ENCODE peak calls at places on chromosomes 2 and 18, in four cellular contexts. L is cardiac muscle cell; E is CD8-positive, alpha-beta T cell; Y is heart left ventricle. J is an unnamed sample.

GRCh38 chr18:62788891-62789290 is 73.5 kb downstream of the PHLPP1 start:
- DNase-seq in L (no peak), E (no peak), Y (no peak), J (no peak)

GRCh38 chr2:102245266-102246151 is 58.7 kb downstream of the IL1RL2 start:
- DNase-seq in E (no peak), L (no peak), Y (peak; percentile 55), J (peak; percentile 70)

GRCh38 chr2:85324639-85325465 is 2.9 kb downstream of the TGOLN2 start:
- DNase-seq in L (no peak), E (no peak), Y (no peak), J (no peak)

GRCh38 chr2:239934571-239935171 is 90.5 kb downstream of the NDUFA10 start:
- DNase-seq in E (peak; percentile 37), Y (peak; percentile 69), L (no peak), J (peak; percentile 89)

GRCh38 chr2:101802329-101802728 is 104.8 kb downstream of the MAP4K4 start:
- DNase-seq in Y (no peak), E (no peak), L (no peak), J (no peak)

GRCh38 chr2:196370386-196370785 is 199.0 kb upstream of the STK17B start:
- DNase-seq in L (no peak), E (no peak), Y (no peak), J (no peak)

GRCh38 chr2:1516798-1517060 is 103.5 kb downstream of the TPO start:
- DNase-seq in L (no peak), E (no peak), Y (no peak), J (peak; percentile 26)

GRCh38 chr2:75559633-75560021 is 1.1 kb downstream of the EVA1A start:
- DNase-seq in Y (no peak), L (no peak), E (no peak), J (no peak)

GRCh38 chr18:6219116-6219717 is 195.5 kb downstream of the L3MBTL4 start:
- DNase-seq in L (peak; percentile 74), E (no peak), Y (no peak), J (peak; percentile 58)

GRCh38 chr2:20496069-20496468 is 49.2 kb downstream of the RHOB start:
- DNase-seq in L (no peak), E (no peak), Y (peak; percentile 15), J (no peak)

GRCh38 chr2:104378853-104379374 is 475.0 kb upstream of the POU3F3 start:
- DNase-seq in Y (no peak), E (no peak), L (peak; percentile 45), J (peak; percentile 47)

GRCh38 chr2:197498937-197499593 is 575 bp downstream of the HSPD1 start:
- DNase-seq in L (peak; percentile 84), E (peak; percentile 43), Y (peak; percentile 77), J (peak; percentile 71)

GRCh38 chr2:196592912-196593881 is 46.3 kb upstream of the CCDC150 start:
- DNase-seq in L (peak; percentile 86), E (no peak), Y (peak; percentile 76), J (peak; percentile 83)

GRCh38 chr2:238370482-238371372 is 50.4 kb downstream of the TRAF3IP1 start:
- DNase-seq in L (peak; percentile 50), E (peak; percentile 30), Y (peak; percentile 72), J (peak; percentile 75)

GRCh38 chr2:102032368-102033027 is 40.7 kb downstream of the IL1R2 start:
- DNase-seq in L (no peak), Y (no peak), E (no peak), J (no peak)

GRCh38 chr2:190646780-190647626 is 1.9 kb upstream of the NAB1 start:
- DNase-seq in Y (no peak), L (no peak), E (no peak), J (no peak)
- H3K4me3 ChIP-seq in Y (peak overlapping the region; percentile 81), L (no peak overlapping the region), E (no peak overlapping the region), J (no peak overlapping the region)

DNA sequence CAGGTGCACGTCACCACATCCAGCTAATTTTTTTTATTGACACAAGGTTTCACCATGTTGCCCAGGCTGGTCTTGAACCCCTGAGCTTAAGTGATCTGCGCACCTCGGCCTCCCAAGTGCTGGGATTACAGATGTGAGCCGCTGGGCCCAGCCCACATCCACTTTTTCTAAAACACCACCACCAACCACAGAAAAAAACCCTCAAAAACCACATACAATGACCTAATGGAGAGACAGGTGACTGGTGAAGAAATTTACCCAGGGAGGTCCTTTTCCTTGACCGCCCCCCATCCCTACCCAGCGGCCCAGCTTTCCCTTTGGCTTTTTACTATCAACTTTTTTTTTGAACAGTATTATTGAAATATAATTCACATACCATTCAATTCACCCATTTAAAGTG is 47.9 kb downstream of the CACNB4 start:
- DNase-seq in L (no peak), Y (no peak), E (no peak), J (no peak)
- H3K36me3 ChIP-seq in L (no peaks in the 10 kb centered on the region), Y (no peaks in the 10 kb centered on the region), E (no peaks in the 10 kb centered on the region), J (no peaks in the 10 kb centered on the region)

GRCh38 chr2:172431428-172431827 is 4.0 kb downstream of the ITGA6 start:
- DNase-seq in L (no peak), Y (peak; percentile 62), E (no peak), J (no peak)

GRCh38 chr2:172430671-172431070 is 3.3 kb downstream of the ITGA6 start:
- DNase-seq in L (no peak), E (no peak), Y (no peak), J (no peak)

GRCh38 chr2:172428841-172429173 is 1.4 kb downstream of the ITGA6 start:
- DNase-seq in E (no peak), Y (no peak), L (peak; percentile 40), J (no peak)

GRCh38 chr2:172429351-172429968 is 2.1 kb downstream of the ITGA6 start:
- DNase-seq in L (no peak), Y (no peak), E (no peak), J (no peak)

DNA sequence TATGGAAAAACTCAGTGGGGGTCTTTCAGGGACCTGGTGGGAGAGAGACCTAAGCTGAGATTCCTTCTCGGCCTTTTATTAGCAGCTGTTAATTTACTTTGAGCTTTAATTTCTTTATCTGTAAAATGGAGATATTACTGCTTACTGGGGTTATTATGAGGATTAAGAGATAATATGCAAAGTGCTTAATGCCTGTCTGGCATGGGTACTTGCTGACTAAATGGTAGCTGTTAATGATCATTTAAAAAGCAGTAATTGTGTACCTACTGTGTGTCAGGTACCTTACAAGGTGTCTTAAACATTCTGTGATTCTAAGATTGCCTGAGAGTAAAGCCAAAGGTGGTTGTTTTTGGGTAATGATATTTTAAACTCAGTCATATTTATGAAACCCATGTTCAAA is 2.6 kb downstream of the ITGA6 start:
- DNase-seq in L (no peak), E (no peak), Y (no peak), J (no peak)
- H3K4me3 ChIP-seq in L (no peak overlapping the region), E (peak overlapping the region; percentile 71), Y (peak overlapping the region; percentile 92), J (no peak overlapping the region)

DNA sequence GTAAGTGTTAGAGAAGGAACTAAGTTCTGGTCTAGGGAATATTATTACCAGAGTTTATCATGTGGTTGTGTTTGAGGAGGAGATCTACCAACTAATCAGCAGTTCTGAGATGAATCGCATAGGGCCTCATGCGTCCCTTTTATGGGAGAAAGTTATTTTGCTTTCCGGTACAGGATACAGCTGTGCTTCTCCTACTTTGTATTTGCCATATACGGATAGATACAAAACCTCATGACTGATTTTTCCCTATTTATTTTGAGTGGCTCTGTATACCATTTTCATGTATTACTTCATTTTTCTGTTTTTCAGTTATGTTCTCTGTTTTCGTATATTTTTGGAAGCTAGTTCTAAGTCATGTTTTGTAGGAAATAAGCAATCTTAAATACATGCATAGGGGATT is 66.8 kb downstream of the ACSL3 start:
- DNase-seq in L (no peak), Y (no peak), E (no peak), J (no peak)
- H3K36me3 ChIP-seq in L (peaks cover 76% of the 10 kb centered on the region), Y (peaks cover 72% of the 10 kb centered on the region), E (peaks cover 26% of the 10 kb centered on the region), J (peaks cover 14% of the 10 kb centered on the region)

GRCh38 chr2:204313256-204313655 is 232.0 kb upstream of the PARD3B start:
- DNase-seq in Y (no peak), E (no peak), L (no peak), J (peak; percentile 64)

GRCh38 chr2:204317640-204318039 is 227.6 kb upstream of the PARD3B start:
- DNase-seq in Y (no peak), L (no peak), E (no peak), J (no peak)

GRCh38 chr2:204321027-204321800 is 224.1 kb upstream of the PARD3B start:
- DNase-seq in E (no peak), L (no peak), Y (no peak), J (no peak)

DNA sequence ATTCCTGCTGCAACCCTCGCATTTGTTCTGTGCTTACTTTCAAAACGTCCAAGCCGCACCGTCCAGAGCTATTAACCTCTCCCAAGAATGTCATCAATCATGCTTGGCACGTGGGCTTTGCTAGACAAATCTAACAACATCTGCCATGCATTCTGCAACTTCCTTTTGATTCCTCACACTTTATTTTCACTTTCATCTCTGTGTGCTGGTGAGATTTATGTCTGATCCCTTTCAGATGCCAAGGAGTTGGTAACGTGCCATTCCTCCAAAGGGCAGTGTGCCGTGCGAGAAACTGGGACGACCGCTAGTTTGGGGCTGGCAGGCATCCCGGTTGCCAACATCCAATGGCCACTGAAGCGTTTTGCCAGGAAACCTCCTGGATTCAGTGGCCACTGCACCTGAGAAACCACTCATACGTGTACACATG is 230.0 kb upstream of the PARD3B start:
- DNase-seq in Y (no peak), E (no peak), L (no peak), J (no peak)
- H3K4me3 ChIP-seq in Y (no peak overlapping the region), E (no peak overlapping the region), L (no peak overlapping the region), J (no peak overlapping the region)

DNA sequence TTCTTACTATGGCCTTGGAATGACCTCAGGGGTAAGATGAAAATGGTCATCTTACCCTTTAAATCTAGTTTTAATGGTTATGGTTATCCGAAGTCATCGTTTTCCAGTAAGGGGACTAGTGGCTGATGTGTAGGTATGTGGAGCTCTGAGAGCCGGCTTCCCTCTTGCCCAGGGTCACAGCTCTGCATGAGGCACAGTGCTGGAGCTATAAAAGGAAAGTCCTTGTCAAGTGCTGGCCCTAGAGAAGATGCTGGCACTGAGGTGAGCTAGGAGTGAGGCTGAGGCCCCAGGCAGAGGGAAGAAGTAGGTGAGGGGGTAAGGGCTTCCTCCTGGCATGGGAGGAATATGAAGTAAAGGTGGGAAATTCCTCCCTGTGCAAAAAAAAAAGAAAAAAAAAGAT is 35.0 kb downstream of the SMARCAL1 start:
- DNase-seq in L (peak; percentile 57), Y (no peak), E (no peak), J (no peak)
- H3K36me3 ChIP-seq in L (peaks cover 15% of the 10 kb centered on the region), Y (peaks cover 95% of the 10 kb centered on the region), E (peaks cover 44% of the 10 kb centered on the region), J (peaks cover 13% of the 10 kb centered on the region)

DNA sequence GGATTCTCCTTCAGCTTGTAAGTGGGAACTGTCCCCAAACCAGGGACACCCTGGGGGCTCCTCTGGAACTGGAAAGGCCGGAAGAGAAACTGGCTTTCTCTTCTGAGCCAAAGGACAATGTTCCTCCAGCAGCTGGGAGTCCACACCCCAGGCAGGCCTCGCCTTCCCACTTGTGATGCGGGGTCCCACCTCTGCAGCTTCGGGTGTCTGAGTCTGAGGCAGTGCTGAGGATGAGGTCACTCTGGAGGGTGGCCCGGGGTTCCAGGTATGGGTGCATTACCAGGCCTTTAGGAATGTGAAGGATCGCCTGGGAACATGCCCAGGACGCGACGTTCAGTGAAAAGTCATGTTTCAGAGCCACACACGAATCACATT is 18.2 kb upstream of the BOK start:
- DNase-seq in L (no peak), E (no peak), Y (no peak), J (peak; percentile 66)
- H3K4me3 ChIP-seq in L (no peak overlapping the region), E (no peak overlapping the region), Y (peak overlapping the region; percentile 47), J (peak overlapping the region; percentile 47)

GRCh38 chr2:41856946-41857345 is 190.9 kb upstream of the PKDCC start:
- DNase-seq in E (no peak), L (no peak), Y (no peak), J (no peak)

GRCh38 chr2:41863062-41863461 is 184.8 kb upstream of the PKDCC start:
- DNase-seq in L (no peak), Y (no peak), E (no peak), J (no peak)

GRCh38 chr2:41854227-41854626 is 193.6 kb upstream of the PKDCC start:
- DNase-seq in E (no peak), L (no peak), Y (no peak), J (no peak)

GRCh38 chr2:41865263-41865662 is 182.6 kb upstream of the PKDCC start:
- DNase-seq in Y (no peak), L (no peak), E (no peak), J (no peak)

GRCh38 chr2:41859615-41860014 is 188.2 kb upstream of the PKDCC start:
- DNase-seq in E (no peak), L (no peak), Y (no peak), J (no peak)
- H3K36me3 ChIP-seq in E (no peaks in the 10 kb centered on the region), L (no peaks in the 10 kb centered on the region), Y (no peaks in the 10 kb centered on the region), J (no peaks in the 10 kb centered on the region)